ENCODE peak calls at places on chromosome 20, in eight cellular contexts. W is type B pancreatic cell; U is epithelial cell of esophagus; Q is right lobe of liver; C is CD4-positive, alpha-beta T cell; T is NB4; Y is HFFc6; D is GM06990. M is an unnamed sample.

GRCh38 chr20:8155229-8155628 is 23.2 kb downstream of the PLCB1 start:
- DNase-seq in D (no peak), C (no peak), W (no peak), Q (no peak), T (no peak), U (no peak), Y (no peak), M (no peak)

GRCh38 chr20:7505152-7505834 is 435.0 kb downstream of the HAO1 start:
- DNase-seq in T (no peak), D (peak), Q (no peak), C (no peak), U (peak), W (no peak), Y (no peak), M (no peak)

GRCh38 chr20:63282946-63283345 is 10.0 kb upstream of the COL20A1 start:
- DNase-seq in W (no peak), T (no peak), D (no peak), C (no peak), Q (no peak), Y (no peak), U (no peak), M (no peak)

GRCh38 chr20:58133020-58133419 is 95.4 kb downstream of the ANKRD60 start:
- DNase-seq in W (no peak), Y (no peak), T (peak), D (no peak), Q (no peak), C (no peak), U (no peak), M (no peak)

GRCh38 chr20:38825901-38826625 is 20.6 kb downstream of the PPP1R16B start:
- DNase-seq in U (peak), T (peak), Y (peak), Q (no peak), C (no peak), W (no peak), D (no peak), M (no peak)

GRCh38 chr20:38112249-38112942 is 52.7 kb downstream of the TGM2 start:
- DNase-seq in Y (no peak), D (no peak), W (peak), T (no peak), Q (no peak), C (no peak), U (no peak), M (no peak)

GRCh38 chr20:32526561-32526960 is 58.6 kb downstream of the NOL4L start:
- DNase-seq in Y (no peak), Q (no peak), W (no peak), U (no peak), C (no peak), D (no peak), T (no peak), M (no peak)

GRCh38 chr20:57548177-57549058 is 12.5 kb upstream of the PCK1 start:
- DNase-seq in W (no peak), T (no peak), C (no peak), Y (no peak), Q (no peak), U (no peak), D (no peak), M (no peak)

GRCh38 chr20:50982372-50982771 is 23.8 kb downstream of the MOCS3 start:
- DNase-seq in D (no peak), C (no peak), W (no peak), Q (no peak), U (peak), T (no peak), Y (peak), M (no peak)

GRCh38 chr20:58512808-58513552 is 2.2 kb downstream of the APCDD1L start:
- DNase-seq in Q (no peak), W (peak), Y (no peak), D (no peak), C (no peak), U (no peak), T (no peak), M (no peak)

GRCh38 chr20:22333885-22334545 is 250.4 kb downstream of the FOXA2 start:
- DNase-seq in D (no peak), Q (no peak), W (no peak), T (peak), C (peak), U (peak), Y (peak), M (no peak)

GRCh38 chr20:4026093-4026601 is 10.8 kb upstream of the RNF24 start:
- DNase-seq in Y (peak), Q (no peak), W (no peak), U (peak), C (no peak), D (no peak), T (peak), M (no peak)

GRCh38 chr20:59584278-59584925 is 19.9 kb upstream of the PHACTR3 start:
- DNase-seq in T (no peak), W (no peak), D (no peak), Q (peak), U (no peak), C (no peak), Y (no peak), M (no peak)

GRCh38 chr20:36384022-36384619 is 78.0 kb downstream of the DLGAP4 start:
- DNase-seq in Q (no peak), C (peak), U (peak), Y (peak), T (peak), D (no peak), W (no peak), M (no peak)
- TF ChIP-seq CTCF in Q (no peak), C (no peak), U (peak), Y (peak), T (peak), D (peak), W (peak), M (peak)

GRCh38 chr20:20223981-20224380 is 143.9 kb upstream of the INSM1 start:
- DNase-seq in C (no peak), T (no peak), D (no peak), Q (no peak), Y (no peak), U (no peak), W (no peak), M (no peak)

GRCh38 chr20:20216941-20217340 is 151.0 kb upstream of the INSM1 start:
- DNase-seq in W (no peak), Y (no peak), U (no peak), D (no peak), Q (no peak), T (no peak), C (no peak), M (no peak)

GRCh38 chr20:20219016-20219415 is 148.9 kb upstream of the INSM1 start:
- DNase-seq in W (no peak), Y (no peak), C (no peak), Q (no peak), D (no peak), T (no peak), U (no peak), M (no peak)

GRCh38 chr20:20217626-20218025 is 150.3 kb upstream of the INSM1 start:
- DNase-seq in T (no peak), D (no peak), C (no peak), Q (no peak), W (no peak), U (no peak), Y (no peak), M (no peak)

DNA sequence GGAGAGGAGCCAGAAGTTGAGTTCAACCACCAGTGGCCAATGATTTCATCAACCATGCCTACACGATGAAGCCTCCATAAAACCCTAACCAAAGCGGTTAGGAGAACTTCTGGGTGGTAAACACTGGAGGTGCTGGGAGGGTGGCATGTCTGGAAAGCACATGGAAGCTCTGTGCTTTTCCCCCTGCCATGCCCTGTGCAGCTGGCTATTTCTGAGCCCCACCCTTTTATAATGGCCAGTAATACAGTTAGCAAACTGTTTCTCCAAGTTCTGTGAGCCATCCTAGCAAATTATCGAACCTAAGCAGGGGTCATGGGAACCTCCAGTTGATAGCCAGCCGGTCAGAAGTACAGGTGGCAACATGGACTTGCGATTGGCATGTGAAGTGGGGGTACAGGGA is 147.8 kb upstream of the INSM1 start:
- DNase-seq in W (no peak), D (no peak), T (no peak), Y (no peak), U (no peak), Q (no peak), C (no peak), M (no peak)
- TF ChIP-seq CTCF in W (no peak), D (no peak), T (no peak), Y (no peak), U (no peak), Q (no peak), C (no peak), M (no peak)

DNA sequence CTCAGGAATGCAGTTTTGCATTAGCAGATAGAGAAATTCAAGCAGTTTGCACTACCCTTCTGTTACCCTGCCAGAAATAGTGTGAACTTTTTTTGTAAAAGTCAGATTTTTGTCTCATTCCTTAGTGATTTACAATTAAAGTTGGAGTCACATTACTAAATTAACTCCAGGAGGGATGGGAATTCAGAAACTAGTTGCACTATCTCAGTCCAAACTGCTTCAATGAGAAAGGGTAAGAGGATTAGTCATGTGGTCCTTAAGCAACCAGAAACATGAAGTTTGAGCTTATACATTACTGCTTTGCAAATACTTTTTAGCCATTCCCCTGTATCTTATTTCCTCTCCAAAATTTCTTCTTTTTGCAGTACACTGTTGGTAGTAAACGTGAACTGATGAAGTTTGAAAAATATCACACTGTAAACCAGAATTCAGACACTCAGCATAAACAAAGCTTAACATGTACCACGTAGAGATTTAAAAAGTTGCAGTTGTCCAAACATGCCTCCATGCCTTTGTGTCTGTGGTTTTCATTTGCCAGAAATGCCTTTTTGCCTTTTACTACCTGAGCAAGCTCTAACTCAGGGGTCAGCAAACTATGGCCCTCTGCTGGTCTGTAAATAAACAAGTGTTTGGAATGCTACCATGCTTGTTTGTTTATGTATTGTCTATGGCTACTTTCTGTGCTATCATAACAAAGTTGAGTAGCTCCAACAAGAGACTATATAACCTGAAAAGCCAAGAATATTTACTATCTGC is 49.7 kb downstream of the TP53INP2 start:
- DNase-seq in U (peak), D (no peak), T (no peak), C (no peak), Y (no peak), Q (no peak), W (no peak), M (no peak)
- TF ChIP-seq CTCF in U (peak), D (peak), T (no peak), C (no peak), Y (peak), Q (no peak), W (peak), M (peak)

DNA sequence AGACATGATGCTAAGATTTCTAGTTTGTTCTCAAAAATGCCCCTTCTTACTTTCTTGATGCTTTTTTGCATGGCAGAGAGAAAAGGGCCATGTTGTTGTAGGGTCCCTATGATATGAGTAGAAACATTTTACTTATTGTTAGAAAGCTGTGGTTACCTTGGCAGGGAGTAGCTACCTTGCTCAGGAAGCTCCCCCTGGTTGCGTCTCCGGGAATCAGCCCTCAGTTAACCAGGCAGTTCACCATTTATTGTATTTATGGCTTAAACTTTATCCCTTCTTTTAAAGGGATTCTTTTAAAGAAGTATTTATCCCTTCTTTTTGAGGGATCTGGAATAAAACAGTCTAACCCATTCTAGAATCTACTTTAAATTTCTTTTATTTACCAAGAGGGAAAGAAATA is 113.9 kb upstream of the PROKR2 start:
- DNase-seq in W (no peak), U (no peak), D (no peak), Q (no peak), T (no peak), C (no peak), Y (no peak), M (no peak)
- TF ChIP-seq CTCF in W (no peak), U (peak), D (no peak), Q (no peak), T (no peak), C (no peak), Y (no peak), M (no peak)

GRCh38 chr20:44221368-44221767 is 10.8 kb upstream of the OSER1 start:
- DNase-seq in C (no peak), D (no peak), Y (no peak), U (no peak), Q (no peak), T (no peak), W (no peak), M (no peak)

GRCh38 chr20:44224651-44225050 is 14.1 kb upstream of the OSER1 start:
- DNase-seq in D (no peak), W (no peak), Q (no peak), Y (no peak), C (no peak), T (no peak), U (no peak), M (no peak)

GRCh38 chr20:44223721-44224120 is 13.2 kb upstream of the OSER1 start:
- DNase-seq in Y (no peak), W (no peak), U (no peak), C (no peak), D (no peak), T (no peak), Q (no peak), M (no peak)

GRCh38 chr20:44222027-44222426 is 11.5 kb upstream of the OSER1 start:
- DNase-seq in C (no peak), Q (no peak), Y (no peak), D (no peak), U (no peak), W (no peak), T (no peak), M (no peak)

GRCh38 chr20:44222969-44223368 is 12.4 kb upstream of the OSER1 start:
- DNase-seq in W (no peak), C (no peak), Q (no peak), U (no peak), Y (no peak), T (no peak), D (no peak), M (no peak)
- TF ChIP-seq CTCF in W (no peak), C (no peak), Q (no peak), U (no peak), Y (peak), T (peak), D (no peak), M (no peak)

DNA sequence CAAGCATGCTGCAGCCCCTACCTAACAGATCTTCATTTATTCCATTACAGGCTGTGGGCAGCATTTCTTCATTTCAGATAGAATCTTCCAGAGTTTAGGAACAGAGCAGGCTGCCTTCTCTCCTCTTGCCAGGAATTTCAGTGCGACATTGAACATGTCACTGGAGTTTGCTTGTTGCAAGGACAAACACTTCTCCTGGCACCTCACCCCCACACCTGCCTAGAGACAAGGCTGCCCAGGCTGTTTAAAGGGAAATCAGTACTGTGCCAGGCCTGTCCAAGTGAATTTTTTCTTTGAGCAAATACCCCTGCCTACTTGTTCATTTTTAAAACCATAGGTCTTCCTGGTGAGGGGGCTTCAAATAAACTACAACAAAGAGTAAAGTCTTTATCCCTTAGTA is 594.1 kb downstream of the PTPRT start:
- DNase-seq in C (no peak), W (peak), Q (no peak), D (no peak), Y (no peak), U (no peak), T (no peak), M (no peak)
- TF ChIP-seq CTCF in C (no peak), W (no peak), Q (no peak), D (no peak), Y (no peak), U (no peak), T (no peak), M (no peak)

DNA sequence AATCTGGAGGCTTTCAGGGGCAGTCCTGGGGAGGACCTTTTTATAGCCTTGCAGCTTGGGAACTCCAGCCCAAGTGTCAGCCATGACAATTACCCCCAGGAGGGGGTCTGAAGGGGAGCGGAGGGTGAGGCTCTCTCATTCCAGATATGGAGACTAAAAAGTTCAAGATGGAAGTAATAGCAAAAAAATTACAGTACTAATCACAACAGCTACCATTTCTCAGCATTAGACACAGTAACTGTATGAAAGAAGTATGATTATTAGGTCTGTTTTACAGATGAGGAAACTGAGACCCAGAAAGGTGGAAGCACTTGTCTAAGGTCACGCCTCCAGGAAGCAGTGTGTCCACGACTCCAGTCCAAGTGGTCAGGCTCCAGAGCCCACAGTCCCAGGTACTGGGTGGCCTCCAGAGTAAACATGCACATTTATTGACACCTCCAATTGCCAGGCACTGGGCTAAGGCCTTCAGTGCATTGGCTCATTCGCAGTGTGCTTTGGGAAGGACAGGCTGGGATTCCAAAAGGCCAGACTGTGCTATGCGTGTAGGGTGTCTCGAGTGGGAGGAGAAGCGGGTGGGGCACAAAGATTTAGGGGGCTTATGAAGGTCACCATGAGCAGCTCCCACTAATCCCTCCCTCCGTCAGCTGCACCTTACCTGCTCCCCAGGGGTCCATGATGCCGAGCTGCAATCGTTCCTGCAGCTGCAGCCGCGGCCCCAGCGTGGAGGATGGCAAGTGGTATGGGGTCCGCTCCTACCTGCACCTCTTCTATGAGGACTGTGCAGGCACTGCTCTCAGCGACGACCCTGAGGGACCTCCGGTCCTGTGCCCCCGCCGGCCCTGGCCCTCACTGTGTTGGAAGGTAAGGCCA is 2.3 kb downstream of the NRSN2 start:
- DNase-seq in W (no peak), Y (no peak), C (no peak), U (no peak), Q (peak), D (no peak), T (no peak), M (no peak)
- TF ChIP-seq CTCF in W (no peak), Y (no peak), C (no peak), U (no peak), Q (no peak), D (no peak), T (no peak), M (no peak)

GRCh38 chr20:47173596-47174216 is 182.8 kb downstream of the ZMYND8 start:
- DNase-seq in Q (no peak), C (no peak), T (no peak), D (no peak), W (no peak), Y (no peak), U (no peak), M (no peak)
- TF ChIP-seq CTCF in Q (no peak), C (no peak), T (no peak), D (no peak), W (no peak), Y (peak), U (no peak), M (no peak)